ENCODE peak calls at places on chromosomes 3 and 15, in four cellular contexts. C is HepG2, P is GM12878, E is K562. V is an unnamed sample.

GRCh38 chr3:3666664-3667063 is 132.6 kb upstream of the LRRN1 start:
- DNase-seq in C (no peak), E (no peak), P (peak), V (no peak)

GRCh38 chr15:69987492-69988482 is 109.9 kb downstream of the TLE3 start:
- DNase-seq in P (no peak), C (no peak), E (no peak), V (no peak)

GRCh38 chr3:32934150-32934742 is 17.2 kb upstream of the CCR4 start:
- DNase-seq in C (no peak), E (no peak), P (no peak), V (peak)

GRCh38 chr3:49902511-49903345 is 945 bp downstream of the MST1R start:
- DNase-seq in C (no peak), E (no peak), P (no peak), V (no peak)

GRCh38 chr3:123525433-123525832 is 59.4 kb downstream of the HACD2 start:
- DNase-seq in E (no peak), C (no peak), P (no peak), V (no peak)

GRCh38 chr3:114929971-114930732 is 216.9 kb downstream of the ZBTB20 start:
- DNase-seq in C (no peak), E (no peak), P (no peak), V (no peak)

GRCh38 chr15:35603298-35603697 is 57.3 kb upstream of the DPH6 start:
- DNase-seq in P (peak), C (no peak), E (no peak), V (no peak)

GRCh38 chr3:188720215-188720614 is 451.6 kb upstream of the TPRG1 start:
- DNase-seq in C (no peak), P (no peak), E (no peak), V (no peak)

GRCh38 chr15:82533801-82534200 is 6.5 kb downstream of the RPS17 start:
- DNase-seq in P (no peak), C (no peak), E (no peak), V (no peak)

GRCh38 chr15:73928971-73929627 is 2.8 kb downstream of the LOXL1 start:
- DNase-seq in P (no peak), E (peak), C (no peak), V (no peak)

GRCh38 chr3:73401058-73401457 is 223.7 kb downstream of the PDZRN3 start:
- DNase-seq in C (no peak), E (no peak), P (no peak), V (no peak)

GRCh38 chr15:48090666-48091065 is 30.1 kb upstream of the SLC24A5 start:
- DNase-seq in C (no peak), E (no peak), P (no peak), V (no peak)

GRCh38 chr15:40511093-40511471 is 40.3 kb downstream of the CHST14 start:
- DNase-seq in C (no peak), P (no peak), E (no peak), V (no peak)

GRCh38 chr3:169195672-169196071 is 467.8 kb downstream of the MECOM start:
- DNase-seq in P (no peak), E (no peak), C (no peak), V (no peak)

GRCh38 chr3:148077951-148078350 is 619.8 kb upstream of the AGTR1 start:
- DNase-seq in C (no peak), P (no peak), E (no peak), V (no peak)

GRCh38 chr3:148800414-148800813 is 27.2 kb upstream of the CPB1 start:
- DNase-seq in P (no peak), C (no peak), E (no peak), V (no peak)

GRCh38 chr15:22808761-22809280 is 22.4 kb downstream of the NIPA1 start:
- DNase-seq in E (no peak), P (no peak), C (no peak), V (no peak)

GRCh38 chr3:40920041-40920440 is 279.3 kb upstream of the CTNNB1 start:
- DNase-seq in P (peak), E (no peak), C (no peak), V (no peak)

GRCh38 chr3:153166206-153166605 is 4.2 kb downstream of the RAP2B start:
- DNase-seq in E (peak), C (no peak), P (no peak), V (no peak)

GRCh38 chr3:141960731-141961130 is 84.3 kb downstream of the ATP1B3 start:
- DNase-seq in E (no peak), C (no peak), P (no peak), V (no peak)

GRCh38 chr15:92960996-92961681 is 61.0 kb downstream of the CHD2 start:
- DNase-seq in P (no peak), C (no peak), E (no peak), V (no peak)

GRCh38 chr15:82150645-82151044 is 104.8 kb upstream of the MEX3B start:
- DNase-seq in E (no peak), C (no peak), P (no peak), V (no peak)

GRCh38 chr3:61538486-61538885 is 22.9 kb upstream of the PTPRG start:
- DNase-seq in E (no peak), C (no peak), P (no peak), V (no peak)
- TF ChIP-seq TCF7 in E (no peak), C (no peak), P (no peak), V (no peak)

GRCh38 chr15:28894631-28895030 is 8.9 kb downstream of the APBA2 start:
- DNase-seq in C (no peak), E (no peak), P (no peak), V (no peak)
- TF ChIP-seq CBFB in C (no peak), E (no peak), P (no peak), V (no peak)

DNA sequence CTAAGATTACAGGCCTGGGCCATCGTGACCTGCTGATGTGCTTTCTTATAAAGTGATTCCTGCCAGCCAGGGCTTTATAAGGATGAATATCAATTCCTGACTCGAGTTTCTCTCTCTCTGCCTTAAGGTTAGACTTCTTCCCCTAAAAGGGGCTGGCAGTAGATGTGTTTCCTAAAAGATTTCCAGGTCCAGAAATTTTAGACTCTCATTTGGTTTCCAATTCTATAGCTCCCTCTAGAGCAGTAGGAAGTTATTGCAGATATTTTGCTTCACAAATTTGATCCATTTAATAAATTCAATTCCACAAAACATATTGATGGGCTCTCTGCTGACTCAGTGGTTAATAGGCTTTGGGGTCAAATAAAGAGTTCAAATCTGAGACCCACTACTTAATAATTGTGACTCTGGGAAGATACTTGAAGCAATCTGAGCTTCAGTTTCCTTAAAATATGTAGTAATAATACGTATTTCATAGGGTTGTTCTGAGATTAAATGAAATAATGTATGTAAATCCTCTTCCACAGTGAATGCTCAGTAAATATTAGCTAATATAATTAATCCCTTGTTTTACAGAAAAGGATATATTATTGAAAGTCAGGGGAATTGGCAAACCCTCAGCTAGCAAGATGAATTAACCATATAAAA is 2.1 kb downstream of the TRIM69 start:
- DNase-seq in E (peak), C (peak), P (no peak), V (no peak)
- TF ChIP-seq TCF7 in E (no peak), C (no peak), P (no peak), V (no peak)

GRCh38 chr15:64912379-64912778 is 677 bp downstream of the ANKDD1A start:
- DNase-seq in E (no peak), C (no peak), P (no peak), V (no peak)
- TF ChIP-seq CBFB in E (no peak), C (no peak), P (no peak), V (no peak)

GRCh38 chr3:70972855-70973254 is 610.7 kb downstream of the FOXP1 start:
- DNase-seq in P (no peak), C (no peak), E (no peak), V (no peak)
- TF ChIP-seq TCF7 in P (no peak), C (no peak), E (no peak), V (no peak)

GRCh38 chr3:126998728-126999127 is 15.8 kb downstream of the PLXNA1 start:
- DNase-seq in E (no peak), P (no peak), C (no peak), V (no peak)
- TF ChIP-seq CBFB in E (no peak), P (no peak), C (no peak), V (no peak)